ENCODE peak calls at places on chromosome 12, in four cellular contexts. G is activated CD8-positive, alpha-beta T cell treated with anti-CD3 and anti-CD28 coated beads, Interleukin-2, amount 10 ng/mL, durations not matched to agents 7 days and 5 days; U is stimulated activated CD4-positive, alpha-beta T cell treated with anti-CD3 and anti-CD28 coated beads, Interleukin-2, amount 100 ng/mL, for 48 hours; T is M059J. L is an unnamed sample.

GRCh38 chr12:94704452-94704871 is 54.1 kb upstream of the TMCC3 start:
- DNase-seq in G (no peak), U (no peak), T (peak; percentile 79), L (peak; percentile 81)

GRCh38 chr12:81257952-81258551 is 180.2 kb downstream of the ACSS3 start:
- DNase-seq in G (no peak), U (no peak), T (peak; percentile 46), L (peak; percentile 58)

GRCh38 chr12:131682511-131682895 is 28.4 kb upstream of the SFSWAP start:
- DNase-seq in G (peak; percentile 50), U (no peak), T (no peak), L (no peak)

GRCh38 chr12:89706551-89707348 is 1.9 kb downstream of the ATP2B1 start:
- DNase-seq in G (no peak), U (no peak), T (peak; percentile 42), L (peak; percentile 30)

GRCh38 chr12:124359671-124360581 is 65.0 kb downstream of the RFLNA start:
- DNase-seq in G (no peak), U (no peak), T (no peak), L (no peak)

GRCh38 chr12:76618031-76618430 is 58.5 kb upstream of the OSBPL8 start:
- DNase-seq in G (no peak), U (no peak), T (no peak), L (no peak)

GRCh38 chr12:55712700-55713415 is 3.0 kb upstream of the BLOC1S1 start:
- DNase-seq in G (no peak), U (no peak), T (no peak), L (no peak)

GRCh38 chr12:93767524-93767863 is 90.3 kb downstream of the CRADD start:
- DNase-seq in G (no peak), U (no peak), T (no peak), L (no peak)

GRCh38 chr12:131413471-131413870 is 297.4 kb upstream of the SFSWAP start:
- DNase-seq in G (no peak), U (no peak), T (no peak), L (no peak)

GRCh38 chr12:115543269-115543668 is 734.2 kb downstream of the MED13L start:
- DNase-seq in G (no peak), U (no peak), T (peak; percentile 76), L (no peak)

GRCh38 chr12:51371295-51371953 is 19.8 kb downstream of the GALNT6 start:
- DNase-seq in G (no peak), U (no peak), T (peak; percentile 98), L (peak; percentile 100)

GRCh38 chr12:26633591-26634210 is 199.3 kb downstream of the ITPR2 start:
- DNase-seq in G (no peak), U (no peak), T (peak; percentile 69), L (peak; percentile 68)

GRCh38 chr12:1350055-1350933 is 244.1 kb downstream of the FBXL14 start:
- DNase-seq in G (no peak), U (no peak), T (peak; percentile 97), L (peak; percentile 95)

GRCh38 chr12:113198286-113198685 is 12.8 kb downstream of the RITA1 start:
- DNase-seq in G (no peak), U (no peak), T (peak; percentile 64), L (peak; percentile 77)

GRCh38 chr12:68884251-68884650 is 48.7 kb downstream of the CPM start:
- DNase-seq in G (no peak), U (no peak), T (no peak), L (no peak)

GRCh38 chr12:53102883-53103807 is at the start of gene SOAT2:
- DNase-seq in G (peak; percentile 87), U (peak; percentile 10), T (no peak), L (no peak)

GRCh38 chr12:131007031-131007793 is 53.5 kb downstream of the ADGRD1 start:
- DNase-seq in G (no peak), U (no peak), T (no peak), L (no peak)

L was measured in renal cortical epithelial cell.